ENCODE peak calls at places on chromosomes 16 and 17, in seven cellular contexts. A is left colon, M is NCI-H1417 treated with DMSO at 0.1 percent for 48 hours, J is RPMI8226, K is SK-N-DZ, W is ELR, R is GM12891. T is an unnamed sample.
A peak's percentile ranks its signal among the peaks of the same experiment; 100 is the strongest.

GRCh38 chr17:8060274-8060673 is 21.4 kb downstream of the ALOX15B start:
- DNase-seq in K (peak; percentile 75), J (peak; percentile 72), M (no peak), A (no peak), W (peak; percentile 82), R (no peak), T (peak; percentile 46)

GRCh38 chr16:81397879-81398516 is 46.6 kb upstream of the CMIP start:
- DNase-seq in K (no peak), W (no peak), M (no peak), A (peak; percentile 5), R (no peak), J (no peak), T (no peak)

GRCh38 chr17:79633937-79634813 is 23.3 kb upstream of the RBFOX3 start:
- DNase-seq in A (peak; percentile 6), M (no peak), R (no peak), K (no peak), W (no peak), J (no peak), T (no peak)

GRCh38 chr16:9798952-9799590 is 383.2 kb downstream of the GRIN2A start:
- DNase-seq in M (no peak), K (no peak), J (no peak), R (no peak), A (no peak), W (no peak), T (no peak)

GRCh38 chr17:1724869-1725641 is 551 bp downstream of the WDR81 start:
- DNase-seq in A (no peak), R (no peak), W (no peak), J (peak; percentile 21), K (no peak), M (no peak), T (no peak)

GRCh38 chr17:596763-597644 is 117.6 kb downstream of the VPS53 start:
- DNase-seq in M (no peak), K (no peak), W (peak; percentile 93), J (no peak), R (no peak), A (no peak), T (peak; percentile 47)

GRCh38 chr16:16073884-16074781 is 124.7 kb downstream of the ABCC1 start:
- DNase-seq in J (no peak), R (no peak), W (peak; percentile 69), M (no peak), A (no peak), K (no peak), T (peak; percentile 34)

GRCh38 chr17:49566668-49567071 is 9.0 kb upstream of the NXPH3 start:
- DNase-seq in J (no peak), M (no peak), W (no peak), K (no peak), R (no peak), A (no peak), T (no peak)

GRCh38 chr17:78974635-78975591 is 4.8 kb downstream of the LGALS3BP start:
- DNase-seq in J (peak; percentile 29), W (peak; percentile 78), A (peak; percentile 81), M (no peak), K (no peak), R (no peak), T (peak; percentile 79)

GRCh38 chr17:50421308-50422031 is 4.5 kb upstream of the ACSF2 start:
- DNase-seq in W (no peak), M (no peak), A (no peak), R (no peak), J (peak; percentile 49), K (no peak), T (no peak)

GRCh38 chr16:49335828-49336227 is 37.8 kb upstream of the C16orf78 start:
- DNase-seq in J (no peak), W (no peak), R (no peak), K (no peak), M (no peak), A (no peak), T (no peak)

GRCh38 chr17:50274142-50274944 is at the start of gene TMEM92:
- DNase-seq in R (no peak), K (no peak), M (no peak), W (no peak), A (peak; percentile 79), J (peak; percentile 32), T (no peak)

GRCh38 chr17:42667088-42667951 is 8.2 kb downstream of the TUBG2 start:
- DNase-seq in J (no peak), A (peak; percentile 80), M (no peak), W (peak; percentile 96), R (no peak), K (no peak), T (peak; percentile 76)

GRCh38 chr17:28916302-28916934 is 13.5 kb upstream of the DHRS13 start:
- DNase-seq in A (no peak), W (peak; percentile 59), K (peak; percentile 51), J (peak; percentile 49), M (no peak), R (no peak), T (peak; percentile 39)

GRCh38 chr16:62256406-62256805 is 220.2 kb upstream of the CDH8 start:
- DNase-seq in W (peak; percentile 2), M (no peak), K (peak; percentile 55), R (no peak), J (peak; percentile 5), A (no peak), T (no peak)

GRCh38 chr16:51465026-51465425 is 314.0 kb upstream of the SALL1 start:
- DNase-seq in M (no peak), A (no peak), R (no peak), K (no peak), J (no peak), W (peak; percentile 43), T (no peak)

GRCh38 chr17:3879591-3880417 is 13.0 kb downstream of the CAMKK1 start:
- DNase-seq in K (no peak), W (no peak), J (no peak), A (no peak), M (no peak), R (no peak), T (no peak)

GRCh38 chr16:47877166-47877565 is 278.6 kb downstream of the ABCC12 start:
- DNase-seq in M (no peak), R (no peak), K (no peak), J (no peak), A (no peak), W (no peak), T (no peak)

GRCh38 chr17:66711403-66711802 is 123.5 kb upstream of the CACNG5 start:
- DNase-seq in J (peak; percentile 17), M (no peak), K (no peak), R (no peak), A (no peak), W (no peak), T (no peak)